ENCODE peak calls at places on chromosome 10, in five cellular contexts. B is uterus, A is H1, S is keratinocyte, J is heart right ventricle. X is an unnamed sample. For H3K9me3, the result is how much of the 10 kb centered on the place peaks cover.

GRCh38 chr10:24851595-24851994 is 100.8 kb downstream of the PRTFDC1 start:
- DNase-seq in A (no peak), B (no peak), J (no peak), S (no peak), X (no peak)

GRCh38 chr10:29784175-29784773 is 149.5 kb upstream of the SVIL start:
- DNase-seq in A (peak), S (peak), B (peak), J (peak), X (no peak)

GRCh38 chr10:114246679-114247305 is 7.7 kb downstream of the VWA2 start:
- DNase-seq in J (no peak), S (peak), B (no peak), A (no peak), X (no peak)

GRCh38 chr10:79090134-79090803 is 21.5 kb downstream of the ZMIZ1 start:
- DNase-seq in B (no peak), A (no peak), J (no peak), S (no peak), X (no peak)

GRCh38 chr10:123757853-123758252 is 91.7 kb downstream of the GPR26 start:
- DNase-seq in S (no peak), J (no peak), A (no peak), B (no peak), X (no peak)

GRCh38 chr10:109341986-109342385 is 581.3 kb downstream of the XPNPEP1 start:
- DNase-seq in A (no peak), S (no peak), J (no peak), B (no peak), X (no peak)

GRCh38 chr10:133231244-133231945 is 1.4 kb downstream of the UTF1 start:
- DNase-seq in A (no peak), J (no peak), B (no peak), S (no peak), X (no peak)

GRCh38 chr10:94092848-94093247 is 99.1 kb downstream of the PLCE1 start:
- DNase-seq in J (no peak), A (no peak), S (no peak), B (no peak), X (no peak)

GRCh38 chr10:130190065-130190736 is 54.0 kb downstream of the GLRX3 start:
- DNase-seq in B (peak), J (peak), S (peak), A (peak), X (peak)

GRCh38 chr10:125396651-125397050 is 236.3 kb upstream of the CTBP2 start:
- DNase-seq in S (no peak), J (no peak), B (no peak), A (no peak), X (no peak)

GRCh38 chr10:73590881-73591577 is at the start of gene USP54:
- DNase-seq in A (peak), J (no peak), B (no peak), S (no peak), X (no peak)

GRCh38 chr10:77787440-77787839 is 139.1 kb downstream of the DLG5 start:
- DNase-seq in A (no peak), J (no peak), B (no peak), S (no peak), X (no peak)

GRCh38 chr10:112775347-112775746 is 174.7 kb upstream of the TCF7L2 start:
- DNase-seq in J (no peak), S (no peak), B (no peak), A (no peak), X (no peak)
- TF ChIP-seq CTCF in J (no peak), S (no peak), B (peak), A (peak), X (no peak)

DNA sequence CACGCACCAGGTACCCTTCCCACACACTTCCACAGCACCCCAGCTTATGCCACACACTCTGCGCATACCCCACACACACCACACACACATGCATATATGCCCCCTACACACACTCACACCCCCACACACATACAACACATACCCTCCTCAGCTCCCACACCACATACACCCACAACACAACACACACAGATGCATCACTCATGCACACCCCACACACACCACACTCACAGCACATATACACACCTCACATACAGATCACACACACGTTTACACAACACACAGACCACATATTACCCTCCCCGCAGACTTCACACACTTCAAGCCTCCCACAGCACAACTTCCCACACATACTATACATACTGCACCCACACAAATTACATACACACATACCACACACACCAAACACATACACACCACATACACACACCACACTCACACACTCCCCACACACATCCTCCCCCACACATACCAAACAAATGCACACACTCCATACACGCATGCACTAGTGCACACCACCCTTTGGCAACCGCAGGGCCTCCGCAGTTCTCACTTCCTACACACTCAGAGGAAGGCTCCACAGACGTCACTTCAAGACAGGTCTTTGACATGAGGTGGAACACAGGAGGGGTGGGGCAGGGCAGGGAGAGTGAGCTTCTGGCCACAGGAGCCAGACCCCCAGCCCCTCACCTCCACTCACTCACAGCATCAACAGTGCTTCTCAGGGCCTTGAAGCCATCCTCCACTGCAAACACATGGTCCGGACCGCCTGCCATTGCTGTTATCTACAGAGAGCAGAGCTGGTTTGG is 18.5 kb upstream of the ANTXRL start:
- DNase-seq in J (no peak), B (no peak), A (no peak), S (no peak), X (no peak)
- H3K27ac ChIP-seq in J (no peak), B (no peak), A (no peak), S (no peak), X (peak)

DNA sequence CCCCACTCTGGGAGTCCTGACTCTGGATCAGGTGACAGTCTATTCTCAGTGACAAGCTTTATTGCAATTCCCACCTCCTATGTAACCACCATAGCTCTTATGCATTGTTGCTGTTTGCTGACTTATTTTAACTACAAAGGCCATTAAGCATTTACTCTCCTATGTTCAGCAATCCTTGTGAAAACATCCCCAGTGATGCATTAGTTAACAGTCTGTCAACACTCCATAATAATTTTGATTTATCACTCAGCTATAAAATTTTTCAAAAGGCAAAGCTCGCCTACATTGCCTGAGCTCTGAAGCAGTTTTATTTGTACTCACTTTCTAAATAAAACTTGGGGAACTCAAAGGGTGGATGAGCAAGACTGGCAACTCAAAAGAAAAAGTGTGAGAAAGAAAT is 871.8 kb upstream of the SORCS1 start:
- DNase-seq in S (no peak), B (no peak), J (no peak), A (no peak), X (no peak)
- H3K9me3 ChIP-seq in S (under half), B (under half), J (under half), A (under half), X (under half)

DNA sequence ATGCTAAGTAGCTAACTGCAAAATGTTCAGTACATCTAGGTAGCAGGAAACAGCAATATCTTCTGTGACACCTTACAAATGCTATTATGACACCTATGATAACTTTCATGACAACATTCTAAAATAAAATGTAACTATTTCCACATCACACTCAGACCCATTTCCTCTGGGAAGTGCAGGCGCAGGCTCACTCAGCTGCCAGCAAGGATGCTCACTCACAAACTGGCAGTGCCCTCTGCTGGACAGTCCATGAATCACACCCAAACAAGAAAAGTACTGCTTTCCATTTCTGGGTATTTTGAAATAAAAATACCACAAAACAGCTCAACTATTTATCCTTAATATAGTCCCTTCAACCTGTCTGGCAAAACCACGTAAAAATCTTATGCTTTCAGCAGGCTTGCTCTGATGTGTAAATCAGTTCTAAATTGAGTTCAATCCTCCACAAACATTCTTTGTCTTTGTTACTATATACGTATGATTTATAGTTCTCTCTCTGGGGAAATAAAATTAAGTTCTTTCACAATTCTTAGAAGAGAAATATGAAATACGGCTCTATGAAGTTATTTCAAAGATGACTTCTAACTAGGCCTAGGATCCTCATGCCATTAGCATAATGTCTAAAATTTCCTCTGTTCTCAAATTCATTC is 176.6 kb downstream of the PARD3 start:
- DNase-seq in J (peak), A (peak), S (peak), B (peak), X (no peak)
- TF ChIP-seq CTCF in J (peak), A (peak), S (peak), B (peak), X (peak)

GRCh38 chr10:11338160-11338844 is 273.1 kb downstream of the USP6NL start:
- DNase-seq in A (no peak), B (no peak), S (no peak), J (no peak), X (no peak)
- H3K27ac ChIP-seq in A (no peak), B (no peak), S (no peak), J (no peak), X (no peak)

GRCh38 chr10:19003341-19003740 is 45.3 kb upstream of the MALRD1 start:
- DNase-seq in A (no peak), B (no peak), S (no peak), J (no peak), X (no peak)
- H3K9me3 ChIP-seq in A (under half), B (under half), S (under half), J (under half), X (under half)

GRCh38 chr10:118546479-118546878 is 49.0 kb downstream of the PRLHR start:
- DNase-seq in B (no peak), S (no peak), J (no peak), A (no peak), X (no peak)

GRCh38 chr10:118543714-118544400 is 51.6 kb downstream of the PRLHR start:
- DNase-seq in A (no peak), S (no peak), J (peak), B (no peak), X (no peak)

GRCh38 chr10:118542789-118543188 is 52.7 kb downstream of the PRLHR start:
- DNase-seq in S (no peak), B (no peak), A (no peak), J (no peak), X (no peak)

GRCh38 chr10:118545381-118545780 is 50.1 kb downstream of the PRLHR start:
- DNase-seq in S (no peak), J (no peak), A (no peak), B (no peak), X (no peak)

GRCh38 chr10:118544401-118544948 is 51.0 kb downstream of the PRLHR start:
- DNase-seq in B (no peak), J (no peak), S (no peak), A (no peak), X (no peak)
- TF ChIP-seq CTCF in B (no peak), J (no peak), S (no peak), A (no peak), X (no peak)

GRCh38 chr10:49071221-49071761 is 44.0 kb downstream of the VSTM4 start:
- DNase-seq in B (no peak), S (peak), A (no peak), J (no peak), X (no peak)
- H3K27ac ChIP-seq in B (no peak), S (peak), A (no peak), J (peak), X (peak)

GRCh38 chr10:122503004-122503403 is 41.7 kb downstream of the HTRA1 start:
- DNase-seq in J (no peak), S (no peak), A (no peak), B (no peak), X (no peak)
- H3K9me3 ChIP-seq in J (under half), S (under half), A (under half), B (under half), X (under half)

DNA sequence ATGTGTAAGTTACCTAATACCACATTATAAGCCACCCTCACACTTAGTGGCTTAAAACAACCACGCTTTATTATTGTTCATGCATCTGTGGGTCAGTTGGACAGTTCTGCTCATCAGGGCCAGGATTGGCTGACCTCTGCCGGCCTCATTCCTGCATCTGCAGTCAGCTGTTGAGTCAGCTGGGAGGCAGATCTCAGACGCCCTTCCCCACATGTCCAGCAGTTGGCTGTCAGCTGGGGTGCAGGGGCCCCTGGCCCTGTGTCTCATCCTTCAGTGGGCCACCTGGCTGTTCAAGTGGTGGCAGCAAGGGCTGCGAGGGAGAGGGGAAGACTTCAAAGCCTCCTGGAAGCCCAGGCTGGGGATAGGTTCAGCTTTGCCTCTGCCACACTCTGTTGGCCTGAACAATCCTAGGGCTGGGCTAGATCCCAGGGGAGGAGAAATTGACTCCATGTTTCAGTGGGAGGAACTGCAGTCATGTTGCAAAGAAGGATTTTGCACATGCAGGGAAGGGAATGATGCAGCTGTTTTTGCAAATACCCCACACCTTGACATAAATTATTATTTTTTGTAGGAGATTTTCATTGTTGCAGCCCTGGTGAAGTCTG is 33.1 kb downstream of the TACR2 start:
- DNase-seq in S (no peak), J (peak), A (no peak), B (peak), X (no peak)
- TF ChIP-seq CTCF in S (no peak), J (peak), A (no peak), B (peak), X (no peak)